ENCODE peak calls at places on chromosomes 16 and 17, in eight cellular contexts. S is nucleus accumbens, G is posterior cingulate gyrus, D is PC-3, F is NCI-H2029 treated with DMSO at 0.1 percent for 48 hours, E is bronchial epithelial cell, N is hypothalamus, I is C1 segment of cervical spinal cord. R is an unnamed sample.

GRCh38 chr17:2222901-2223616 is 80.5 kb downstream of the SMG6 start:
- DNase-seq in S (no peak), I (no peak), N (no peak), G (no peak), D (no peak), E (peak), F (no peak), R (peak)

GRCh38 chr16:19153876-19154275 is 14.2 kb upstream of the SYT17 start:
- DNase-seq in E (no peak), S (no peak), D (peak), F (no peak), I (no peak), N (no peak), G (no peak), R (no peak)

GRCh38 chr16:77961811-77962210 is 60.5 kb upstream of the CLEC3A start:
- DNase-seq in G (no peak), E (no peak), S (no peak), I (no peak), F (no peak), D (no peak), N (no peak), R (no peak)

GRCh38 chr17:13306310-13306962 is 288.6 kb upstream of the ELAC2 start:
- DNase-seq in E (peak), G (no peak), F (no peak), I (no peak), D (peak), N (no peak), S (no peak), R (peak)

GRCh38 chr17:48483471-48484131 is 47.2 kb downstream of the HOXB1 start:
- DNase-seq in D (peak), G (no peak), S (no peak), F (peak), N (no peak), I (no peak), E (peak), R (peak)

GRCh38 chr16:88639231-88640038 is 1.1 kb downstream of the IL17C start:
- DNase-seq in I (no peak), N (no peak), G (no peak), F (no peak), S (no peak), D (no peak), E (no peak), R (peak)

GRCh38 chr17:49756323-49756722 is 7.6 kb downstream of the FAM117A start:
- DNase-seq in E (no peak), S (no peak), F (no peak), I (no peak), G (no peak), D (no peak), N (no peak), R (no peak)

GRCh38 chr17:38545531-38546225 is 60.1 kb downstream of the SRCIN1 start:
- DNase-seq in I (no peak), G (no peak), S (no peak), D (no peak), N (no peak), E (no peak), F (no peak), R (no peak)

GRCh38 chr16:46743232-46743719 is 4.9 kb downstream of the MYLK3 start:
- DNase-seq in G (no peak), S (no peak), I (no peak), F (no peak), D (no peak), E (peak), N (no peak), R (peak)

GRCh38 chr17:42852351-42852750 is 1.4 kb downstream of the AOC3 start:
- DNase-seq in S (no peak), F (no peak), G (no peak), N (no peak), E (no peak), D (no peak), I (no peak), R (no peak)

GRCh38 chr17:77214743-77215142 is 74.0 kb downstream of the SEC14L1 start:
- DNase-seq in D (peak), S (no peak), I (peak), N (no peak), F (no peak), E (peak), G (peak), R (peak)

GRCh38 chr17:68587847-68588246 is 13.3 kb downstream of the FAM20A start:
- DNase-seq in S (no peak), N (no peak), I (no peak), D (no peak), F (no peak), G (no peak), E (no peak), R (no peak)

GRCh38 chr17:76682306-76682705 is 28.5 kb downstream of the MXRA7 start:
- DNase-seq in N (no peak), F (no peak), I (no peak), G (no peak), S (no peak), E (no peak), D (no peak), R (no peak)

GRCh38 chr17:78803161-78803845 is 21.2 kb upstream of the CYTH1 start:
- DNase-seq in D (no peak), N (no peak), S (no peak), F (no peak), G (no peak), E (no peak), I (no peak), R (no peak)

GRCh38 chr17:6061290-6061689 is 8.9 kb upstream of the WSCD1 start:
- DNase-seq in E (peak), F (no peak), S (no peak), N (no peak), I (no peak), D (peak), G (no peak), R (peak)

GRCh38 chr16:56915311-56916105 is 16.4 kb upstream of the HERPUD1 start:
- DNase-seq in I (no peak), F (no peak), G (no peak), N (no peak), S (no peak), E (no peak), D (no peak), R (no peak)

GRCh38 chr17:32161506-32162365 is 19.4 kb downstream of the RHOT1 start:
- DNase-seq in I (no peak), E (peak), S (no peak), N (no peak), G (no peak), F (no peak), D (peak), R (peak)

GRCh38 chr17:19273731-19274130 is 36.6 kb downstream of the EPN2 start:
- DNase-seq in G (no peak), S (no peak), F (no peak), N (no peak), D (no peak), I (no peak), E (no peak), R (no peak)

GRCh38 chr17:75679706-75680201 is 12.6 kb downstream of the SAP30BP start:
- DNase-seq in I (no peak), S (no peak), E (peak), D (peak), N (no peak), G (no peak), F (peak), R (no peak)

R was measured in kidney tubule cell.